ENCODE peak calls at places on chromosomes 16 and 17, in nine cellular contexts. W is EL; F is coronary artery; D is activated CD8-positive, alpha-beta T cell treated with anti-CD3 and anti-CD28 coated beads for 36 hours; U is HEK293T; X is COR-L47; V is NCI-H1105; E is stimulated activated CD4-positive, alpha-beta T cell treated with anti-CD3 and anti-CD28 coated beads, Interleukin-4, amount 100 ng/mL, for 1 hour; S is naive thymus-derived CD4-positive, alpha-beta T cell. C is an unnamed sample.

GRCh38 chr16:25264599-25264998 is 7.0 kb upstream of the ZKSCAN2 start:
- DNase-seq in D (peak), S (no peak), W (no peak), X (no peak), F (no peak), V (no peak), U (no peak), E (no peak), C (no peak)

GRCh38 chr17:50906443-50906842 is 40.3 kb upstream of the TOB1 start:
- DNase-seq in E (no peak), U (no peak), S (no peak), V (no peak), X (no peak), D (no peak), F (no peak), W (no peak), C (no peak)

GRCh38 chr17:45686250-45686649 is 97.9 kb upstream of the CRHR1 start:
- DNase-seq in V (no peak), E (no peak), F (no peak), W (no peak), D (no peak), U (no peak), X (no peak), S (no peak), C (no peak)

GRCh38 chr16:84907575-84907974 is 87.8 kb downstream of the CRISPLD2 start:
- DNase-seq in V (no peak), E (no peak), S (no peak), F (no peak), U (no peak), D (no peak), W (no peak), X (no peak), C (no peak)

GRCh38 chr16:12027091-12027490 is 50.6 kb downstream of the SNX29 start:
- DNase-seq in V (peak), U (no peak), X (peak), D (peak), E (no peak), F (no peak), W (no peak), S (no peak), C (no peak)

GRCh38 chr17:53722407-53722806 is 100.3 kb upstream of the KIF2B start:
- DNase-seq in U (no peak), X (no peak), F (no peak), E (no peak), V (no peak), W (peak), D (no peak), S (no peak), C (no peak)

GRCh38 chr17:45132569-45133463 is 501 bp upstream of the PLCD3 start:
- DNase-seq in V (peak), E (peak), S (peak), X (peak), D (peak), U (peak), F (peak), W (peak), C (no peak)

GRCh38 chr16:2518823-2519710 is 1.1 kb upstream of the AMDHD2 start:
- DNase-seq in E (no peak), W (no peak), S (no peak), U (no peak), D (no peak), V (no peak), X (no peak), F (no peak), C (no peak)

GRCh38 chr16:5738586-5738985 is 641.0 kb upstream of the EEF2KMT start:
- DNase-seq in X (no peak), E (no peak), V (no peak), W (no peak), F (no peak), S (no peak), U (no peak), D (no peak), C (no peak)

GRCh38 chr16:57284206-57284951 is at the start of gene PLLP:
- DNase-seq in X (no peak), U (peak), D (peak), S (peak), W (peak), V (peak), F (peak), E (peak), C (no peak)